ENCODE peak calls at places on chromosomes 13 and 19, in seven cellular contexts. One of them, this sample, is unnamed.

GRCh38 chr13:25922373-25922772 is 129.4 kb downstream of the SHISA2 start:
- DNase-seq in ascending aorta: no peak
- DNase-seq in tibial nerve: no peak
- DNase-seq in CD4-positive, alpha-beta memory T cell: no peak
- DNase-seq in HepG2: no peak
- DNase-seq in right cardiac atrium: no peak
- DNase-seq in dorsolateral prefrontal cortex: no peak
- DNase-seq in this sample: no peak

GRCh38 chr13:51844862-51845573 is at the start of gene TMEM272:
- DNase-seq in ascending aorta: no peak
- DNase-seq in dorsolateral prefrontal cortex: peak; percentile 42
- DNase-seq in right cardiac atrium: peak; percentile 84
- DNase-seq in CD4-positive, alpha-beta memory T cell: peak; percentile 51
- DNase-seq in tibial nerve: no peak
- DNase-seq in HepG2: peak; percentile 43
- DNase-seq in this sample: no peak

GRCh38 chr13:20188649-20189553 is 3.8 kb downstream of the GJB2 start:
- DNase-seq in tibial nerve: no peak
- DNase-seq in HepG2: no peak
- DNase-seq in right cardiac atrium: no peak
- DNase-seq in CD4-positive, alpha-beta memory T cell: no peak
- DNase-seq in ascending aorta: no peak
- DNase-seq in dorsolateral prefrontal cortex: no peak
- DNase-seq in this sample: no peak

GRCh38 chr19:33492090-33492489 is 29.5 kb downstream of the PEPD start:
- DNase-seq in dorsolateral prefrontal cortex: no peak
- DNase-seq in HepG2: no peak
- DNase-seq in CD4-positive, alpha-beta memory T cell: no peak
- DNase-seq in ascending aorta: no peak
- DNase-seq in tibial nerve: no peak
- DNase-seq in right cardiac atrium: no peak
- DNase-seq in this sample: no peak

GRCh38 chr19:10876459-10877240 is 5.3 kb downstream of the CARM1 start:
- DNase-seq in HepG2: no peak
- DNase-seq in ascending aorta: no peak
- DNase-seq in CD4-positive, alpha-beta memory T cell: no peak
- DNase-seq in dorsolateral prefrontal cortex: peak; percentile 36
- DNase-seq in right cardiac atrium: no peak
- DNase-seq in tibial nerve: no peak
- DNase-seq in this sample: no peak

GRCh38 chr13:99982741-99983400 is 1.3 kb downstream of the ZIC2 start:
- DNase-seq in tibial nerve: no peak
- DNase-seq in right cardiac atrium: no peak
- DNase-seq in HepG2: no peak
- DNase-seq in dorsolateral prefrontal cortex: no peak
- DNase-seq in ascending aorta: no peak
- DNase-seq in CD4-positive, alpha-beta memory T cell: no peak
- DNase-seq in this sample: no peak

GRCh38 chr13:37492741-37493514 is 105.6 kb downstream of the POSTN start:
- DNase-seq in CD4-positive, alpha-beta memory T cell: no peak
- DNase-seq in ascending aorta: no peak
- DNase-seq in right cardiac atrium: no peak
- DNase-seq in tibial nerve: no peak
- DNase-seq in dorsolateral prefrontal cortex: no peak
- DNase-seq in HepG2: no peak
- DNase-seq in this sample: peak; percentile 53

GRCh38 chr13:28575200-28575599 is 80.3 kb upstream of the FLT1 start:
- DNase-seq in tibial nerve: no peak
- DNase-seq in dorsolateral prefrontal cortex: no peak
- DNase-seq in ascending aorta: no peak
- DNase-seq in right cardiac atrium: no peak
- DNase-seq in CD4-positive, alpha-beta memory T cell: no peak
- DNase-seq in HepG2: no peak
- DNase-seq in this sample: no peak

GRCh38 chr13:112743451-112744305 is 53.8 kb downstream of the ATP11A start:
- DNase-seq in HepG2: no peak
- DNase-seq in dorsolateral prefrontal cortex: no peak
- DNase-seq in right cardiac atrium: no peak
- DNase-seq in tibial nerve: no peak
- DNase-seq in CD4-positive, alpha-beta memory T cell: no peak
- DNase-seq in ascending aorta: no peak
- DNase-seq in this sample: no peak

GRCh38 chr13:35014606-35015005 is 72.5 kb downstream of the NBEA start:
- DNase-seq in ascending aorta: no peak
- DNase-seq in dorsolateral prefrontal cortex: no peak
- DNase-seq in CD4-positive, alpha-beta memory T cell: no peak
- DNase-seq in HepG2: no peak
- DNase-seq in tibial nerve: no peak
- DNase-seq in right cardiac atrium: peak; percentile 38
- DNase-seq in this sample: no peak

GRCh38 chr13:34345601-34345939 is 527.6 kb downstream of the RFC3 start:
- DNase-seq in right cardiac atrium: no peak
- DNase-seq in ascending aorta: no peak
- DNase-seq in dorsolateral prefrontal cortex: no peak
- DNase-seq in CD4-positive, alpha-beta memory T cell: no peak
- DNase-seq in tibial nerve: no peak
- DNase-seq in HepG2: no peak
- DNase-seq in this sample: no peak

GRCh38 chr13:50365300-50365682 is 350.0 kb downstream of the KCNRG start:
- DNase-seq in HepG2: no peak
- DNase-seq in dorsolateral prefrontal cortex: no peak
- DNase-seq in CD4-positive, alpha-beta memory T cell: peak; percentile 65
- DNase-seq in tibial nerve: no peak
- DNase-seq in right cardiac atrium: no peak
- DNase-seq in ascending aorta: no peak
- DNase-seq in this sample: no peak

GRCh38 chr13:79631260-79631659 is 150.3 kb downstream of the NDFIP2 start:
- DNase-seq in tibial nerve: no peak
- DNase-seq in dorsolateral prefrontal cortex: no peak
- DNase-seq in ascending aorta: no peak
- DNase-seq in CD4-positive, alpha-beta memory T cell: no peak
- DNase-seq in HepG2: no peak
- DNase-seq in right cardiac atrium: no peak
- DNase-seq in this sample: no peak

GRCh38 chr19:7981199-7981598 is 24.2 kb downstream of the ELAVL1 start:
- DNase-seq in ascending aorta: no peak
- DNase-seq in dorsolateral prefrontal cortex: no peak
- DNase-seq in CD4-positive, alpha-beta memory T cell: no peak
- DNase-seq in right cardiac atrium: no peak
- DNase-seq in HepG2: no peak
- DNase-seq in tibial nerve: no peak
- DNase-seq in this sample: no peak

GRCh38 chr13:31052478-31052877 is 109.2 kb downstream of the HSPH1 start:
- DNase-seq in ascending aorta: no peak
- DNase-seq in HepG2: no peak
- DNase-seq in right cardiac atrium: no peak
- DNase-seq in tibial nerve: no peak
- DNase-seq in dorsolateral prefrontal cortex: no peak
- DNase-seq in CD4-positive, alpha-beta memory T cell: no peak
- DNase-seq in this sample: no peak

GRCh38 chr19:54297759-54298305 is 15.1 kb downstream of the LILRA5 start:
- DNase-seq in dorsolateral prefrontal cortex: no peak
- DNase-seq in CD4-positive, alpha-beta memory T cell: no peak
- DNase-seq in HepG2: no peak
- DNase-seq in tibial nerve: no peak
- DNase-seq in right cardiac atrium: no peak
- DNase-seq in ascending aorta: no peak
- DNase-seq in this sample: no peak

GRCh38 chr19:1104452-1105216 is 840 bp downstream of the GPX4 start:
- DNase-seq in tibial nerve: peak; percentile 67
- DNase-seq in HepG2: peak; percentile 72
- DNase-seq in right cardiac atrium: peak; percentile 92
- DNase-seq in CD4-positive, alpha-beta memory T cell: peak; percentile 80
- DNase-seq in dorsolateral prefrontal cortex: peak; percentile 62
- DNase-seq in ascending aorta: no peak
- DNase-seq in this sample: no peak

GRCh38 chr19:49792829-49793560 is 20.1 kb downstream of the FUZ start:
- DNase-seq in HepG2: no peak
- DNase-seq in CD4-positive, alpha-beta memory T cell: no peak
- DNase-seq in tibial nerve: no peak
- DNase-seq in ascending aorta: no peak
- DNase-seq in dorsolateral prefrontal cortex: no peak
- DNase-seq in right cardiac atrium: no peak
- DNase-seq in this sample: no peak

GRCh38 chr13:99374994-99375805 is 68.0 kb upstream of the GPR183 start:
- DNase-seq in right cardiac atrium: peak; percentile 65
- DNase-seq in HepG2: no peak
- DNase-seq in CD4-positive, alpha-beta memory T cell: peak; percentile 80
- DNase-seq in ascending aorta: no peak
- DNase-seq in tibial nerve: no peak
- DNase-seq in dorsolateral prefrontal cortex: no peak
- DNase-seq in this sample: no peak

GRCh38 chr13:114116734-114117133 is 15.7 kb downstream of the RASA3 start:
- DNase-seq in right cardiac atrium: no peak
- DNase-seq in ascending aorta: no peak
- DNase-seq in tibial nerve: no peak
- DNase-seq in dorsolateral prefrontal cortex: no peak
- DNase-seq in CD4-positive, alpha-beta memory T cell: no peak
- DNase-seq in HepG2: no peak
- DNase-seq in this sample: no peak

GRCh38 chr13:114113961-114114360 is 18.5 kb downstream of the RASA3 start:
- DNase-seq in tibial nerve: peak; percentile 5
- DNase-seq in ascending aorta: no peak
- DNase-seq in HepG2: no peak
- DNase-seq in CD4-positive, alpha-beta memory T cell: peak; percentile 29
- DNase-seq in dorsolateral prefrontal cortex: no peak
- DNase-seq in right cardiac atrium: no peak
- DNase-seq in this sample: no peak

GRCh38 chr13:114115191-114115671 is 17.2 kb downstream of the RASA3 start:
- DNase-seq in dorsolateral prefrontal cortex: no peak
- DNase-seq in tibial nerve: peak; percentile 13
- DNase-seq in ascending aorta: peak; percentile 38
- DNase-seq in right cardiac atrium: peak; percentile 75
- DNase-seq in HepG2: peak; percentile 33
- DNase-seq in CD4-positive, alpha-beta memory T cell: no peak
- DNase-seq in this sample: peak; percentile 41

GRCh38 chr13:114118086-114118762 is 14.2 kb downstream of the RASA3 start:
- DNase-seq in CD4-positive, alpha-beta memory T cell: no peak
- DNase-seq in HepG2: peak; percentile 62
- DNase-seq in right cardiac atrium: no peak
- DNase-seq in dorsolateral prefrontal cortex: no peak
- DNase-seq in tibial nerve: no peak
- DNase-seq in ascending aorta: no peak
- DNase-seq in this sample: no peak

DNA sequence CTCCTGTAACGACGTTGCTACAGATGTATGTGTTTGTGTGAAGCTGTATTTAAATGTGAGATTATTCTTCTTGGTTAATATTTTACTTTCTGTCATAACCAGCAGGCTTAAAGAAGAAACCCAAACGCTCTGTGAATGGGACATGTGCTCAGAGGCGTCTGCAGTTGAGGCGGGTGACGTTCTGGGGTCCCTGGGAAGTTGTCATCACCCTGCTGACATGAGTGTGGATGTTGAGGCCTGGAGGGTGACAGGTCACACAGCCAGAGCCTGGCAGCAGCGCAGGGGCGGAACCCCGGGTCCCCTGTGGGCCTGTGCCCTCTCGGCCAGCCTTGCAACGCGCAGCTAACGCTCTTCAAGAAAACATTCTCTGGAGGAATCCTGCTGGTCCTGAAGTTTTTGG is 16.6 kb downstream of the RASA3 start:
- DNase-seq in right cardiac atrium: peak; percentile 24
- DNase-seq in ascending aorta: no peak
- DNase-seq in CD4-positive, alpha-beta memory T cell: no peak
- DNase-seq in tibial nerve: peak; percentile 4
- DNase-seq in HepG2: no peak
- DNase-seq in dorsolateral prefrontal cortex: no peak
- DNase-seq in this sample: no peak
- H3K27ac ChIP-seq in right cardiac atrium: no peak overlapping the region
- H3K27ac ChIP-seq in ascending aorta: peak overlapping the region; percentile 34
- H3K27ac ChIP-seq in CD4-positive, alpha-beta memory T cell: no peak overlapping the region
- H3K27ac ChIP-seq in tibial nerve: peak overlapping the region; percentile 42
- H3K27ac ChIP-seq in HepG2: no peak overlapping the region
- H3K27ac ChIP-seq in dorsolateral prefrontal cortex: no peak overlapping the region
- H3K27ac ChIP-seq in this sample: peak overlapping the region; percentile 85

GRCh38 chr13:94455414-94455813 is 24.1 kb downstream of the DCT start:
- DNase-seq in ascending aorta: no peak
- DNase-seq in tibial nerve: no peak
- DNase-seq in CD4-positive, alpha-beta memory T cell: no peak
- DNase-seq in dorsolateral prefrontal cortex: no peak
- DNase-seq in right cardiac atrium: no peak
- DNase-seq in HepG2: no peak
- DNase-seq in this sample: no peak
- H3K4me3 ChIP-seq in ascending aorta: no peak overlapping the region
- H3K4me3 ChIP-seq in tibial nerve: no peak overlapping the region
- H3K4me3 ChIP-seq in CD4-positive, alpha-beta memory T cell: no peak overlapping the region
- H3K4me3 ChIP-seq in dorsolateral prefrontal cortex: no peak overlapping the region
- H3K4me3 ChIP-seq in right cardiac atrium: no peak overlapping the region
- H3K4me3 ChIP-seq in HepG2: no peak overlapping the region
- H3K4me3 ChIP-seq in this sample: no peak overlapping the region

DNA sequence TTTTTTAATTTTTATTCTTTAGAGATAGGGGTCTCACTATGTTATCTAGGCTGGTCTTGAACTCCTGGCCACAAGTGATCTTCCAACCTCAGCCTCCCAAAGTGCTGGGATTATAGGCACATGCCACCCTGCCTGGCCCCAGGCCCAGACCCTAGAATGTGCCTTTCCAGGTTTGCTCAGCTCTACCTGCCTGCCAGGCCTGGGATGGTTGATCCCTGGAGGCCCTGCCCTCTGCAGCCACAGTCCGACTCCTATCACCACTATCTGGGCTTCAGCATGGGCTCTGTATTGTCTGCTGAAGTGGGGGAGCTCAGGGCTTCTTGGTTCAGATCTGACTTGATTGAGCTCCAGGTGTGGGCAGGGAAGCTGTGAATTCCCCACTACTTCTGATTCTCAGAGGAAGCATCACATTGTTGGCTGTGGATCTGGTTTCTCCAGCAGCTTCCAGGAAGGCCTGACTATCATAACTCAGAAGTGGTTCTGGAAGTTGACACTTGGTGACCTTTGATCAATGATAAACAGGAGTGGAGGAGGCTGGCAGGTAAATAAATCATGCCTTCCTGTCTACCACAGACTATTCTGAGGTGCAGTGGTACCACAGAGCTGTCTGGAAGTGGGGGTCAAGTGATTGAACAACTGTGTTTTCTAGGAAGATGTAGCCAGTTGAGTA is 71.9 kb downstream of the OLFM4 start:
- DNase-seq in ascending aorta: no peak
- DNase-seq in right cardiac atrium: no peak
- DNase-seq in CD4-positive, alpha-beta memory T cell: no peak
- DNase-seq in dorsolateral prefrontal cortex: no peak
- DNase-seq in tibial nerve: no peak
- DNase-seq in HepG2: no peak
- DNase-seq in this sample: no peak
- H3K27ac ChIP-seq in ascending aorta: no peak overlapping the region
- H3K27ac ChIP-seq in right cardiac atrium: no peak overlapping the region
- H3K27ac ChIP-seq in CD4-positive, alpha-beta memory T cell: no peak overlapping the region
- H3K27ac ChIP-seq in dorsolateral prefrontal cortex: no peak overlapping the region
- H3K27ac ChIP-seq in tibial nerve: no peak overlapping the region
- H3K27ac ChIP-seq in HepG2: no peak overlapping the region
- H3K27ac ChIP-seq in this sample: peak overlapping the region; percentile 11

DNA sequence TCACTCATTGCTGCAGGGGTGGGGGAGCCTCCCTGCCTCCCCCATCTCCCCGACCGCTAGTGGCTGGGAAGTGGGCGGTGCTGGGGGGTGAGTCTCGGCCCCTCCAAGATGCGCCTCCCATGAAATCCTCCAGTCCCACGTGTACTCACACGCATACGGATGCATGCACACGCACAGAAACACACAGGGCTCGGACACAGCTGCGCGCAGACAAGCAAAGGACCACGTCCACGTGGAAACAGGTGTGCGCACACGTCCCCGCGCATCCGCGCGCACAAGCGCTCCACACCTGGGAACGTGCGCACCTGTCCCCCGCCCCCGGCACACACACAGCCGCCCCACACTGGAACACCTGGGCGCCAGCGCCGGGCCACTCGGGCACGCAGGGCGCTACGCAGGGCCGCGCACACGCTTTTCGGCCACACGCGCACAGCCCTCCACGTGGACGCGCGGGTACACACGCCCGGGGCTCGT is 680 bp downstream of the MATK start:
- DNase-seq in CD4-positive, alpha-beta memory T cell: no peak
- DNase-seq in HepG2: no peak
- DNase-seq in ascending aorta: no peak
- DNase-seq in right cardiac atrium: no peak
- DNase-seq in dorsolateral prefrontal cortex: peak; percentile 58
- DNase-seq in tibial nerve: no peak
- DNase-seq in this sample: no peak
- H3K4me3 ChIP-seq in CD4-positive, alpha-beta memory T cell: peak overlapping the region; percentile 36
- H3K4me3 ChIP-seq in HepG2: peak overlapping the region; percentile 28
- H3K4me3 ChIP-seq in ascending aorta: no peak overlapping the region
- H3K4me3 ChIP-seq in right cardiac atrium: peak overlapping the region; percentile 36
- H3K4me3 ChIP-seq in dorsolateral prefrontal cortex: peak overlapping the region; percentile 44
- H3K4me3 ChIP-seq in tibial nerve: peak overlapping the region; percentile 35
- H3K4me3 ChIP-seq in this sample: no peak overlapping the region